ENCODE peak calls at places on chromosomes 1 and 21, in seven cellular contexts. A is PC-3; T is CD4-positive, alpha-beta T cell; U is WTC11; W is nephron progenitor cell; R is AG10803; K is MCF 10A. N is an unnamed sample.

GRCh38 chr21:31974454-31974985 is 101.7 kb downstream of the HUNK start:
- DNase-seq in K (no peak), U (peak; percentile 16), W (no peak), R (no peak), T (no peak), A (no peak), N (no peak)

GRCh38 chr1:29657816-29658215 is 421.5 kb downstream of the PTPRU start:
- DNase-seq in A (no peak), T (no peak), R (no peak), U (no peak), W (no peak), K (no peak), N (no peak)

GRCh38 chr1:78141522-78142231 is 95.9 kb downstream of the GIPC2 start:
- DNase-seq in W (no peak), R (no peak), K (no peak), T (no peak), A (no peak), U (no peak), N (no peak)

GRCh38 chr1:173267453-173267945 is 60.4 kb upstream of the TNFSF4 start:
- DNase-seq in U (no peak), K (peak; percentile 17), A (peak; percentile 95), R (peak; percentile 95), T (no peak), W (no peak), N (no peak)

GRCh38 chr1:232793944-232794343 is 11.3 kb upstream of the MAP10 start:
- DNase-seq in A (peak; percentile 78), T (no peak), K (peak; percentile 86), U (no peak), W (no peak), R (peak; percentile 70), N (no peak)

GRCh38 chr1:229093258-229093540 is 177.7 kb upstream of the RAB4A start:
- DNase-seq in A (no peak), K (no peak), W (no peak), T (no peak), U (no peak), R (no peak), N (no peak)

GRCh38 chr1:202283991-202284390 is 57.7 kb downstream of the UBE2T start:
- DNase-seq in R (peak; percentile 86), A (peak; percentile 85), K (peak; percentile 100), U (no peak), T (no peak), W (no peak), N (no peak)

GRCh38 chr1:178632619-178633018 is 92.4 kb upstream of the RALGPS2 start:
- DNase-seq in R (no peak), A (peak; percentile 62), T (no peak), W (no peak), K (peak; percentile 47), U (no peak), N (no peak)

GRCh38 chr1:153548722-153549695 is at the start of gene S100A3:
- DNase-seq in A (peak; percentile 83), W (no peak), K (peak; percentile 98), T (no peak), U (no peak), R (peak; percentile 92), N (no peak)

GRCh38 chr1:98870959-98871903 is 133.4 kb downstream of the PLPPR5 start:
- DNase-seq in R (no peak), W (no peak), K (peak; percentile 0), T (peak; percentile 13), U (no peak), A (no peak), N (no peak)

GRCh38 chr1:21573971-21574458 is 64.8 kb downstream of the ALPL start:
- DNase-seq in U (peak; percentile 83), A (peak; percentile 79), T (no peak), W (peak; percentile 71), K (peak; percentile 87), R (peak; percentile 61), N (no peak)

GRCh38 chr1:41671116-41671755 is 186.8 kb upstream of the EDN2 start:
- DNase-seq in T (no peak), R (no peak), W (no peak), A (no peak), U (no peak), K (no peak), N (no peak)

GRCh38 chr1:212482352-212483153 is 49.8 kb downstream of the NENF start:
- DNase-seq in R (no peak), W (no peak), K (no peak), A (peak; percentile 95), T (no peak), U (no peak), N (no peak)

GRCh38 chr1:231619257-231619634 is 7.3 kb upstream of the DISC1 start:
- DNase-seq in R (no peak), K (no peak), A (no peak), T (no peak), U (no peak), W (no peak), N (no peak)
- TF ChIP-seq CTCF in R (no peak), K (no peak), A (no peak), T (no peak), U (no peak), W (no peak), N (no peak)

DNA sequence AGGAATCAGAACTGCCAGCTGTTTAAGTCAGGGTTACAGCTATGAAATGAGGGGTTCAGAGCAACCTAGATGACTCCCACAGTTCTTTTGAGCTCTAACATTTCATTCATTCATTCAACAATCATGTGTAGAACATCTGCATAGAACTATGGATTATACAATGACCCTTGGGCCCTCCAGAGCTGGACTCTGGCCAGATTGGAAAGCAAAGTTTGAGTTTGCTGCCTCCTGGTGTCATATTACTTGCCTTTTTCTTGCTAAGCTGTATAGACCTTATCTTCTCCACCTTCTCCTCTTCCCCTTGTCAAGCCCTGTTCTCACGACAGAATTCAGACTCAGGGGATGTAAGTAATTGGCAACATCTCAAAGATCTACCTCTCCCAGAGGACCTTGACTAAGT is 4.0 kb downstream of the CASQ2 start:
- DNase-seq in W (peak; percentile 25), K (peak; percentile 68), T (no peak), R (no peak), A (peak; percentile 83), U (no peak), N (no peak)
- TF ChIP-seq CTCF in W (peak; percentile 41), K (peak; percentile 63), T (no peak), R (peak; percentile 43), A (peak; percentile 79), U (no peak), N (peak; percentile 72)

GRCh38 chr21:34129039-34129891 is 55.9 kb downstream of the MRPS6 start:
- DNase-seq in T (peak; percentile 43), K (peak; percentile 23), A (peak; percentile 14), R (peak; percentile 81), U (no peak), W (peak; percentile 42), N (no peak)
- TF ChIP-seq CTCF in T (peak; percentile 40), K (no peak), A (peak; percentile 20), R (peak; percentile 68), U (no peak), W (no peak), N (peak; percentile 61)

GRCh38 chr1:2786329-2787162 is 14.9 kb downstream of the TTC34 start:
- DNase-seq in T (peak; percentile 78), W (peak; percentile 61), U (peak; percentile 79), R (no peak), K (no peak), A (peak; percentile 56), N (peak; percentile 68)
- TF ChIP-seq CTCF in T (peak; percentile 76), W (no peak), U (peak; percentile 33), R (no peak), K (no peak), A (peak; percentile 89), N (peak; percentile 28)